ENCODE peak calls at places on chromosomes 1 and 21, in nine cellular contexts. J is progenitor cell of endocrine pancreas, N is A549, L is nephron progenitor cell, A is adrenal gland, V is RWPE1, T is tibial nerve, W is AG09319, X is A673. U is an unnamed sample.

GRCh38 chr1:110211503-110212164 is 1.5 kb downstream of the KCNC4 start:
- DNase-seq in J (no peak), N (no peak), L (peak; percentile 42), A (no peak), V (no peak), T (no peak), W (no peak), X (no peak), U (peak; percentile 7)

GRCh38 chr1:155867766-155868165 is 8.4 kb downstream of the SYT11 start:
- DNase-seq in J (no peak), N (no peak), L (no peak), A (no peak), V (no peak), T (no peak), W (no peak), X (no peak), U (no peak)

GRCh38 chr1:210882414-210883221 is 251.3 kb downstream of the KCNH1 start:
- DNase-seq in J (no peak), N (peak; percentile 17), L (no peak), A (no peak), V (peak; percentile 73), T (no peak), W (no peak), X (no peak), U (peak; percentile 27)

GRCh38 chr1:8382051-8382505 is 64.2 kb downstream of the SLC45A1 start:
- DNase-seq in J (no peak), N (no peak), L (peak; percentile 27), A (no peak), V (no peak), T (no peak), W (no peak), X (peak; percentile 47), U (no peak)

GRCh38 chr1:109084563-109085517 is 5.7 kb upstream of the TMEM167B start:
- DNase-seq in J (no peak), N (no peak), L (no peak), A (no peak), V (no peak), T (no peak), W (no peak), X (no peak), U (no peak)

GRCh38 chr1:86487131-86487804 is 18.5 kb downstream of the CLCA1 start:
- DNase-seq in J (no peak), N (no peak), L (no peak), A (no peak), V (no peak), T (peak; percentile 59), W (peak; percentile 57), X (peak; percentile 87), U (no peak)

GRCh38 chr1:55334140-55334539 is 119.0 kb upstream of the USP24 start:
- DNase-seq in J (no peak), N (no peak), L (no peak), A (no peak), V (no peak), T (no peak), W (no peak), X (no peak), U (no peak)

GRCh38 chr1:100353073-100353801 is 931 bp downstream of the CDC14A start:
- DNase-seq in J (peak; percentile 24), N (no peak), L (peak; percentile 62), A (peak; percentile 40), V (peak; percentile 3), T (no peak), W (no peak), X (peak; percentile 52), U (peak; percentile 18)

GRCh38 chr1:157626099-157626498 is 28.2 kb upstream of the FCRL4 start:
- DNase-seq in J (no peak), N (peak; percentile 31), L (peak; percentile 26), A (no peak), V (no peak), T (no peak), W (no peak), X (peak; percentile 12), U (peak; percentile 38)

GRCh38 chr1:154837679-154838171 is 32.4 kb downstream of the KCNN3 start:
- DNase-seq in J (no peak), N (no peak), L (no peak), A (no peak), V (no peak), T (no peak), W (no peak), X (no peak), U (no peak)

GRCh38 chr1:4964634-4965345 is 310.4 kb downstream of the AJAP1 start:
- DNase-seq in J (no peak), N (no peak), L (no peak), A (no peak), V (no peak), T (no peak), W (no peak), X (no peak), U (no peak)

GRCh38 chr1:8473892-8474300 is 156.0 kb downstream of the SLC45A1 start:
- DNase-seq in J (no peak), N (no peak), L (no peak), A (no peak), V (no peak), T (no peak), W (no peak), X (no peak), U (no peak)

GRCh38 chr1:66182551-66183178 is 351.3 kb upstream of the SGIP1 start:
- DNase-seq in J (no peak), N (peak; percentile 94), L (no peak), A (peak; percentile 21), V (no peak), T (no peak), W (no peak), X (peak; percentile 65), U (no peak)

GRCh38 chr1:19122668-19123067 is 87.4 kb downstream of the UBR4 start:
- DNase-seq in J (no peak), N (no peak), L (no peak), A (no peak), V (peak; percentile 4), T (no peak), W (no peak), X (no peak), U (peak; percentile 45)

GRCh38 chr21:17585875-17586450 is 26.7 kb downstream of the BTG3 start:
- DNase-seq in J (no peak), N (peak; percentile 48), L (no peak), A (no peak), V (peak; percentile 28), T (no peak), W (peak; percentile 20), X (peak; percentile 65), U (peak; percentile 22)

GRCh38 chr1:81808760-81809159 is 8.0 kb downstream of the ADGRL2 start:
- DNase-seq in J (no peak), N (peak; percentile 29), L (peak; percentile 3), A (no peak), V (no peak), T (no peak), W (no peak), X (peak; percentile 12), U (peak; percentile 11)
- TF ChIP-seq CTCF in J (peak; percentile 13), N (peak; percentile 18), L (no peak), A (no peak), V (no peak), T (no peak), W (peak; percentile 6), X (peak; percentile 33), U (no peak)

GRCh38 chr1:180917306-180918065 is 4.8 kb downstream of the KIAA1614 start:
- DNase-seq in J (no peak), N (peak; percentile 19), L (no peak), A (no peak), V (no peak), T (no peak), W (no peak), X (peak; percentile 59), U (no peak)
- TF ChIP-seq CTCF in J (no peak), N (no peak), L (no peak), A (no peak), V (no peak), T (no peak), W (peak; percentile 26), X (peak; percentile 37), U (no peak)

DNA sequence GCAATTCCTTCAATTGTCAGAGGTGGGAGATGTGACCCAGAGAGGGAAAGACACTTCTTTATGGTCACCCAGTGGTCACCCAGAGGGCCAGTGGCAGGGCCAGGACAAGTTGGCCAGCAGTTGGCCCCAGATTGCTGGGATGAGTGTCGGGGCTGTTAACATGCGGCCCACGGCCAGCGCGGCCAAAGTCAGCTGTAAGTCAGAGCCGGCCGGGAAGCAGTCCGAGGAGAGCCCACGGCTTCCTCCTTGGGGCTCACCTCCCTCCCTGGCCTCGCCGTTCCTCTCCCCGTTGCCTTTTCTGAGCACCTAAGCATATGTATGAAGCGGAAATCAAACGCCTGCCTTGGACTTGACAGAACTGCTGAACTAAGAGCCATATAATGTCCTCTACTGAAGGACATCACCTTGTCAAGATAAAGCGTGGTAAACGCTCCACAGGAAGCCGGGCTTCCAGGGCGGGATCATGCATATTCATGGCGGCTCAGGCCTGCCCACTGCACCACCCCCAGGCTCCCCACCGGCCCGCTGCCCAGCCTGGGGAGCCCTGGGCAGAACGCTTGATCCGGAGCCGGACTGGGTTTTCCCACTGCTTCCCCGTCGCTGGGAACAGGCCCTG is 245.4 kb upstream of the POU3F1 start:
- DNase-seq in J (no peak), N (no peak), L (peak; percentile 20), A (no peak), V (no peak), T (no peak), W (no peak), X (no peak), U (no peak)
- TF ChIP-seq CTCF in J (no peak), N (no peak), L (no peak), A (no peak), V (no peak), T (no peak), W (no peak), X (no peak), U (no peak)

GRCh38 chr1:237187854-237188253 is 145.9 kb downstream of the RYR2 start:
- DNase-seq in J (no peak), N (no peak), L (no peak), A (no peak), V (no peak), T (no peak), W (no peak), X (no peak), U (no peak)

GRCh38 chr1:237181731-237182317 is 139.8 kb downstream of the RYR2 start:
- DNase-seq in J (no peak), N (no peak), L (no peak), A (no peak), V (no peak), T (no peak), W (no peak), X (peak; percentile 34), U (no peak)

GRCh38 chr1:237186733-237187132 is 144.7 kb downstream of the RYR2 start:
- DNase-seq in J (no peak), N (no peak), L (no peak), A (no peak), V (no peak), T (no peak), W (no peak), X (no peak), U (no peak)

GRCh38 chr1:237179511-237179910 is 137.5 kb downstream of the RYR2 start:
- DNase-seq in J (no peak), N (no peak), L (no peak), A (no peak), V (no peak), T (no peak), W (no peak), X (no peak), U (no peak)

DNA sequence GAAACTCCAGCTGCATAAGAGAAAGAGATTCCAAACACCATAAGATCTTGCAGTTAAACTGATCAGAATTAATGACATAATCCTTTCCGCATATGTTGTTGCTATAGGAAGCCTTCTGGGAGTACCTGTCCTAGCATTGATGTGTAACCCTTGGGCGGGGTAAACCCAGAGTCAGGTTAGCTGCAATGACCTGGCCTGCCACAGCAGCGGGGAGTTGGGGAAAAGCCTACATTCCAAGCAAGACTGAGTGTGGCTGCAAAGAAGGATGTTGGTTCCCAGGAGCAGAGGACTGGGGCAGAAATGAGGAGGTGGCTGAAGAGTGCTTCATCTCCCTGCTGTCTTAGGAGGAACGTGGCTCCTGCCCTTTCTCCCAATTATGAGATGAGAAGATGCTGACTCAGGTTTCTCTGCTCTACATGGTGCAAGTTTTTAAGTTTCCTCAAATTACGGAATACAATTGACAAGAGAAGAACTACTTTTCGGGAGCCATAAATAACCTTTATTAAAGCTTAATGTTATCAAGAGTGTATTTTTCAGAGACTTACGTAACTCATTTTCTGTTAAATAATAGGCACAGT is 142.1 kb downstream of the RYR2 start:
- DNase-seq in J (no peak), N (no peak), L (no peak), A (no peak), V (no peak), T (no peak), W (no peak), X (no peak), U (no peak)
- TF ChIP-seq CTCF in J (no peak), N (no peak), L (no peak), A (no peak), V (no peak), T (no peak), W (no peak), X (no peak), U (no peak)